ENCODE peak calls at places on chromosomes 4 and X, in nine cellular contexts. One of them, this sample, is unnamed.

GRCh38 chrX:2793752-2794151 is 35.0 kb upstream of the GYG2 start:
- DNase-seq in activated CD8-positive, alpha-beta memory T cell treated with anti-CD3 and anti-CD28 coated beads for 4 hours: no peak
- DNase-seq in T-helper 1 cell: no peak
- DNase-seq in hippocampal formation: no peak
- DNase-seq in astrocyte of the spinal cord: no peak
- DNase-seq in memory B cell: no peak
- DNase-seq in lung microvascular endothelial cell: no peak
- DNase-seq in EH: no peak
- DNase-seq in dorsolateral prefrontal cortex: no peak
- DNase-seq in this sample: no peak

GRCh38 chr4:8155048-8155447 is 3.6 kb downstream of the ABLIM2 start:
- DNase-seq in activated CD8-positive, alpha-beta memory T cell treated with anti-CD3 and anti-CD28 coated beads for 4 hours: no peak
- DNase-seq in T-helper 1 cell: no peak
- DNase-seq in hippocampal formation: no peak
- DNase-seq in astrocyte of the spinal cord: no peak
- DNase-seq in memory B cell: no peak
- DNase-seq in lung microvascular endothelial cell: no peak
- DNase-seq in EH: peak
- DNase-seq in dorsolateral prefrontal cortex: no peak
- DNase-seq in this sample: no peak

GRCh38 chr4:1463088-1463926 is 57.1 kb upstream of the NKX1-1 start:
- DNase-seq in activated CD8-positive, alpha-beta memory T cell treated with anti-CD3 and anti-CD28 coated beads for 4 hours: no peak
- DNase-seq in T-helper 1 cell: no peak
- DNase-seq in hippocampal formation: no peak
- DNase-seq in astrocyte of the spinal cord: no peak
- DNase-seq in memory B cell: no peak
- DNase-seq in lung microvascular endothelial cell: peak
- DNase-seq in EH: peak
- DNase-seq in dorsolateral prefrontal cortex: no peak
- DNase-seq in this sample: no peak

GRCh38 chrX:623599-624323 is 6.8 kb upstream of the SHOX start:
- DNase-seq in activated CD8-positive, alpha-beta memory T cell treated with anti-CD3 and anti-CD28 coated beads for 4 hours: no peak
- DNase-seq in T-helper 1 cell: no peak
- DNase-seq in hippocampal formation: no peak
- DNase-seq in astrocyte of the spinal cord: no peak
- DNase-seq in memory B cell: no peak
- DNase-seq in lung microvascular endothelial cell: no peak
- DNase-seq in EH: peak
- DNase-seq in dorsolateral prefrontal cortex: no peak
- DNase-seq in this sample: no peak

GRCh38 chr4:47270226-47270888 is 193.1 kb downstream of the COMMD8 start:
- DNase-seq in activated CD8-positive, alpha-beta memory T cell treated with anti-CD3 and anti-CD28 coated beads for 4 hours: no peak
- DNase-seq in T-helper 1 cell: no peak
- DNase-seq in hippocampal formation: peak
- DNase-seq in astrocyte of the spinal cord: no peak
- DNase-seq in memory B cell: no peak
- DNase-seq in lung microvascular endothelial cell: no peak
- DNase-seq in EH: no peak
- DNase-seq in dorsolateral prefrontal cortex: no peak
- DNase-seq in this sample: no peak

GRCh38 chr4:128288689-128289106 is 1.1 kb upstream of the PGRMC2 start:
- DNase-seq in activated CD8-positive, alpha-beta memory T cell treated with anti-CD3 and anti-CD28 coated beads for 4 hours: no peak
- DNase-seq in T-helper 1 cell: peak
- DNase-seq in hippocampal formation: no peak
- DNase-seq in astrocyte of the spinal cord: peak
- DNase-seq in memory B cell: peak
- DNase-seq in lung microvascular endothelial cell: peak
- DNase-seq in EH: peak
- DNase-seq in dorsolateral prefrontal cortex: no peak
- DNase-seq in this sample: no peak

GRCh38 chr4:161762796-161763195 is 401.0 kb downstream of the FSTL5 start:
- DNase-seq in activated CD8-positive, alpha-beta memory T cell treated with anti-CD3 and anti-CD28 coated beads for 4 hours: no peak
- DNase-seq in T-helper 1 cell: no peak
- DNase-seq in hippocampal formation: no peak
- DNase-seq in astrocyte of the spinal cord: peak
- DNase-seq in memory B cell: no peak
- DNase-seq in lung microvascular endothelial cell: no peak
- DNase-seq in EH: peak
- DNase-seq in dorsolateral prefrontal cortex: no peak
- DNase-seq in this sample: no peak

GRCh38 chrX:143853488-143853887 is 30.4 kb upstream of the UBE2NL start:
- DNase-seq in activated CD8-positive, alpha-beta memory T cell treated with anti-CD3 and anti-CD28 coated beads for 4 hours: no peak
- DNase-seq in T-helper 1 cell: no peak
- DNase-seq in hippocampal formation: no peak
- DNase-seq in astrocyte of the spinal cord: no peak
- DNase-seq in memory B cell: no peak
- DNase-seq in lung microvascular endothelial cell: no peak
- DNase-seq in EH: no peak
- DNase-seq in dorsolateral prefrontal cortex: no peak
- DNase-seq in this sample: no peak

GRCh38 chrX:7045238-7045955 is 102.1 kb upstream of the STS start:
- DNase-seq in activated CD8-positive, alpha-beta memory T cell treated with anti-CD3 and anti-CD28 coated beads for 4 hours: no peak
- DNase-seq in T-helper 1 cell: no peak
- DNase-seq in hippocampal formation: no peak
- DNase-seq in astrocyte of the spinal cord: no peak
- DNase-seq in memory B cell: no peak
- DNase-seq in lung microvascular endothelial cell: no peak
- DNase-seq in EH: no peak
- DNase-seq in dorsolateral prefrontal cortex: no peak
- DNase-seq in this sample: no peak

GRCh38 chrX:1316527-1316926 is 20.1 kb upstream of the IL3RA start:
- DNase-seq in activated CD8-positive, alpha-beta memory T cell treated with anti-CD3 and anti-CD28 coated beads for 4 hours: peak
- DNase-seq in T-helper 1 cell: peak
- DNase-seq in hippocampal formation: no peak
- DNase-seq in astrocyte of the spinal cord: no peak
- DNase-seq in memory B cell: no peak
- DNase-seq in lung microvascular endothelial cell: no peak
- DNase-seq in EH: no peak
- DNase-seq in dorsolateral prefrontal cortex: peak
- DNase-seq in this sample: no peak

GRCh38 chr4:70041652-70042286 is 8.5 kb upstream of the HTN1 start:
- DNase-seq in activated CD8-positive, alpha-beta memory T cell treated with anti-CD3 and anti-CD28 coated beads for 4 hours: no peak
- DNase-seq in T-helper 1 cell: no peak
- DNase-seq in hippocampal formation: no peak
- DNase-seq in astrocyte of the spinal cord: no peak
- DNase-seq in memory B cell: no peak
- DNase-seq in lung microvascular endothelial cell: no peak
- DNase-seq in EH: no peak
- DNase-seq in dorsolateral prefrontal cortex: no peak
- DNase-seq in this sample: no peak

GRCh38 chr4:93809773-93810172 is 18.8 kb upstream of the ATOH1 start:
- DNase-seq in activated CD8-positive, alpha-beta memory T cell treated with anti-CD3 and anti-CD28 coated beads for 4 hours: no peak
- DNase-seq in T-helper 1 cell: no peak
- DNase-seq in hippocampal formation: no peak
- DNase-seq in astrocyte of the spinal cord: no peak
- DNase-seq in memory B cell: no peak
- DNase-seq in lung microvascular endothelial cell: no peak
- DNase-seq in EH: no peak
- DNase-seq in dorsolateral prefrontal cortex: no peak
- DNase-seq in this sample: no peak

GRCh38 chr4:126915999-126916625 is 716.6 kb upstream of the INTU start:
- DNase-seq in activated CD8-positive, alpha-beta memory T cell treated with anti-CD3 and anti-CD28 coated beads for 4 hours: no peak
- DNase-seq in T-helper 1 cell: no peak
- DNase-seq in hippocampal formation: no peak
- DNase-seq in astrocyte of the spinal cord: no peak
- DNase-seq in memory B cell: no peak
- DNase-seq in lung microvascular endothelial cell: no peak
- DNase-seq in EH: no peak
- DNase-seq in dorsolateral prefrontal cortex: no peak
- DNase-seq in this sample: no peak

This sample was measured in iPS DF 19.7.